ENCODE peak calls at places on chromosomes 5 and 9, in five cellular contexts. One of them, this sample, is unnamed. For H3K36me3, the result is how much of the 10 kb centered on the place peaks cover.

GRCh38 chr5:5158472-5158895 is 18.4 kb downstream of the ADAMTS16 start:
- DNase-seq in upper lobe of right lung: no peak
- DNase-seq in effector memory CD4-positive, alpha-beta T cell: no peak
- DNase-seq in naive thymus-derived CD4-positive, alpha-beta T cell: no peak
- DNase-seq in SK-N-SH: no peak
- DNase-seq in this sample: no peak

GRCh38 chr5:88952344-88952743 is 69.4 kb upstream of the MEF2C start:
- DNase-seq in upper lobe of right lung: no peak
- DNase-seq in effector memory CD4-positive, alpha-beta T cell: no peak
- DNase-seq in naive thymus-derived CD4-positive, alpha-beta T cell: no peak
- DNase-seq in SK-N-SH: no peak
- DNase-seq in this sample: no peak

GRCh38 chr5:59814563-59814872 is 79.0 kb downstream of the PDE4D start:
- DNase-seq in upper lobe of right lung: no peak
- DNase-seq in effector memory CD4-positive, alpha-beta T cell: no peak
- DNase-seq in naive thymus-derived CD4-positive, alpha-beta T cell: no peak
- DNase-seq in SK-N-SH: peak
- DNase-seq in this sample: no peak

GRCh38 chr9:110256392-110257096 is at the start of gene TXN:
- DNase-seq in upper lobe of right lung: peak
- DNase-seq in effector memory CD4-positive, alpha-beta T cell: peak
- DNase-seq in naive thymus-derived CD4-positive, alpha-beta T cell: peak
- DNase-seq in SK-N-SH: peak
- DNase-seq in this sample: peak

GRCh38 chr9:95102001-95102433 is 215.5 kb downstream of the FANCC start:
- DNase-seq in upper lobe of right lung: no peak
- DNase-seq in effector memory CD4-positive, alpha-beta T cell: no peak
- DNase-seq in naive thymus-derived CD4-positive, alpha-beta T cell: no peak
- DNase-seq in SK-N-SH: no peak
- DNase-seq in this sample: no peak

GRCh38 chr9:110126986-110127864 is 80.7 kb downstream of the C9orf152 start:
- DNase-seq in upper lobe of right lung: no peak
- DNase-seq in effector memory CD4-positive, alpha-beta T cell: no peak
- DNase-seq in naive thymus-derived CD4-positive, alpha-beta T cell: no peak
- DNase-seq in SK-N-SH: no peak
- DNase-seq in this sample: peak

GRCh38 chr9:72946318-72946717 is 6.5 kb downstream of the ALDH1A1 start:
- DNase-seq in upper lobe of right lung: no peak
- DNase-seq in effector memory CD4-positive, alpha-beta T cell: no peak
- DNase-seq in naive thymus-derived CD4-positive, alpha-beta T cell: no peak
- DNase-seq in SK-N-SH: no peak
- DNase-seq in this sample: no peak

GRCh38 chr9:137643921-137644320 is 25.1 kb downstream of the EHMT1 start:
- DNase-seq in upper lobe of right lung: peak
- DNase-seq in effector memory CD4-positive, alpha-beta T cell: no peak
- DNase-seq in naive thymus-derived CD4-positive, alpha-beta T cell: no peak
- DNase-seq in SK-N-SH: no peak
- DNase-seq in this sample: no peak

GRCh38 chr5:112844489-112844888 is 16.6 kb upstream of the SRP19 start:
- DNase-seq in upper lobe of right lung: no peak
- DNase-seq in effector memory CD4-positive, alpha-beta T cell: no peak
- DNase-seq in naive thymus-derived CD4-positive, alpha-beta T cell: no peak
- DNase-seq in SK-N-SH: no peak
- DNase-seq in this sample: no peak

GRCh38 chr5:128350705-128351104 is 187.3 kb downstream of the FBN2 start:
- DNase-seq in upper lobe of right lung: no peak
- DNase-seq in effector memory CD4-positive, alpha-beta T cell: no peak
- DNase-seq in naive thymus-derived CD4-positive, alpha-beta T cell: no peak
- DNase-seq in SK-N-SH: no peak
- DNase-seq in this sample: no peak

GRCh38 chr9:93206576-93207155 is 22.7 kb downstream of the WNK2 start:
- DNase-seq in upper lobe of right lung: no peak
- DNase-seq in effector memory CD4-positive, alpha-beta T cell: no peak
- DNase-seq in naive thymus-derived CD4-positive, alpha-beta T cell: no peak
- DNase-seq in SK-N-SH: no peak
- DNase-seq in this sample: no peak

GRCh38 chr9:114114364-114114763 is 15.3 kb upstream of the KIF12 start:
- DNase-seq in upper lobe of right lung: no peak
- DNase-seq in effector memory CD4-positive, alpha-beta T cell: no peak
- DNase-seq in naive thymus-derived CD4-positive, alpha-beta T cell: no peak
- DNase-seq in SK-N-SH: no peak
- DNase-seq in this sample: no peak

GRCh38 chr9:137467896-137468295 is 8.8 kb upstream of the NSMF start:
- DNase-seq in upper lobe of right lung: peak
- DNase-seq in effector memory CD4-positive, alpha-beta T cell: no peak
- DNase-seq in naive thymus-derived CD4-positive, alpha-beta T cell: no peak
- DNase-seq in SK-N-SH: no peak
- DNase-seq in this sample: no peak

GRCh38 chr5:41196197-41196596 is 17.1 kb downstream of the C6 start:
- DNase-seq in upper lobe of right lung: no peak
- DNase-seq in effector memory CD4-positive, alpha-beta T cell: no peak
- DNase-seq in naive thymus-derived CD4-positive, alpha-beta T cell: no peak
- DNase-seq in SK-N-SH: no peak
- DNase-seq in this sample: no peak

GRCh38 chr9:91178281-91179236 is 183.2 kb downstream of the AUH start:
- DNase-seq in upper lobe of right lung: no peak
- DNase-seq in effector memory CD4-positive, alpha-beta T cell: no peak
- DNase-seq in naive thymus-derived CD4-positive, alpha-beta T cell: no peak
- DNase-seq in SK-N-SH: no peak
- DNase-seq in this sample: no peak

GRCh38 chr9:21811914-21812313 is 9.5 kb downstream of the MTAP start:
- DNase-seq in upper lobe of right lung: no peak
- DNase-seq in effector memory CD4-positive, alpha-beta T cell: no peak
- DNase-seq in naive thymus-derived CD4-positive, alpha-beta T cell: no peak
- DNase-seq in SK-N-SH: no peak
- DNase-seq in this sample: no peak
- H3K36me3 ChIP-seq in upper lobe of right lung: half or more
- H3K36me3 ChIP-seq in effector memory CD4-positive, alpha-beta T cell: under half
- H3K36me3 ChIP-seq in naive thymus-derived CD4-positive, alpha-beta T cell: under half
- H3K36me3 ChIP-seq in SK-N-SH: under half
- H3K36me3 ChIP-seq in this sample: under half

GRCh38 chr5:228886-229285 is 10.8 kb downstream of the SDHA start:
- DNase-seq in upper lobe of right lung: no peak
- DNase-seq in effector memory CD4-positive, alpha-beta T cell: no peak
- DNase-seq in naive thymus-derived CD4-positive, alpha-beta T cell: no peak
- DNase-seq in SK-N-SH: no peak
- DNase-seq in this sample: no peak
- H3K36me3 ChIP-seq in upper lobe of right lung: half or more
- H3K36me3 ChIP-seq in effector memory CD4-positive, alpha-beta T cell: half or more
- H3K36me3 ChIP-seq in naive thymus-derived CD4-positive, alpha-beta T cell: under half
- H3K36me3 ChIP-seq in SK-N-SH: half or more
- H3K36me3 ChIP-seq in this sample: under half

GRCh38 chr9:109060235-109060634 is 46.9 kb upstream of the CTNNAL1 start:
- DNase-seq in upper lobe of right lung: no peak
- DNase-seq in effector memory CD4-positive, alpha-beta T cell: no peak
- DNase-seq in naive thymus-derived CD4-positive, alpha-beta T cell: no peak
- DNase-seq in SK-N-SH: no peak
- DNase-seq in this sample: no peak

GRCh38 chr9:109064963-109065701 is 51.8 kb upstream of the CTNNAL1 start:
- DNase-seq in upper lobe of right lung: no peak
- DNase-seq in effector memory CD4-positive, alpha-beta T cell: no peak
- DNase-seq in naive thymus-derived CD4-positive, alpha-beta T cell: no peak
- DNase-seq in SK-N-SH: no peak
- DNase-seq in this sample: peak

GRCh38 chr9:109063765-109064164 is 50.5 kb upstream of the CTNNAL1 start:
- DNase-seq in upper lobe of right lung: no peak
- DNase-seq in effector memory CD4-positive, alpha-beta T cell: no peak
- DNase-seq in naive thymus-derived CD4-positive, alpha-beta T cell: no peak
- DNase-seq in SK-N-SH: no peak
- DNase-seq in this sample: no peak

GRCh38 chr9:109062543-109062942 is 49.2 kb upstream of the CTNNAL1 start:
- DNase-seq in upper lobe of right lung: no peak
- DNase-seq in effector memory CD4-positive, alpha-beta T cell: no peak
- DNase-seq in naive thymus-derived CD4-positive, alpha-beta T cell: no peak
- DNase-seq in SK-N-SH: no peak
- DNase-seq in this sample: no peak
- H3K36me3 ChIP-seq in upper lobe of right lung: half or more
- H3K36me3 ChIP-seq in effector memory CD4-positive, alpha-beta T cell: under half
- H3K36me3 ChIP-seq in naive thymus-derived CD4-positive, alpha-beta T cell: under half
- H3K36me3 ChIP-seq in SK-N-SH: half or more
- H3K36me3 ChIP-seq in this sample: under half

GRCh38 chr9:98933890-98934289 is 9.8 kb upstream of the COL15A1 start:
- DNase-seq in upper lobe of right lung: no peak
- DNase-seq in effector memory CD4-positive, alpha-beta T cell: no peak
- DNase-seq in naive thymus-derived CD4-positive, alpha-beta T cell: no peak
- DNase-seq in SK-N-SH: no peak
- DNase-seq in this sample: no peak
- H3K36me3 ChIP-seq in upper lobe of right lung: under half
- H3K36me3 ChIP-seq in effector memory CD4-positive, alpha-beta T cell: under half
- H3K36me3 ChIP-seq in naive thymus-derived CD4-positive, alpha-beta T cell: under half
- H3K36me3 ChIP-seq in SK-N-SH: under half
- H3K36me3 ChIP-seq in this sample: under half

GRCh38 chr5:961002-961710 is 47.4 kb upstream of the NKD2 start:
- DNase-seq in upper lobe of right lung: peak
- DNase-seq in effector memory CD4-positive, alpha-beta T cell: no peak
- DNase-seq in naive thymus-derived CD4-positive, alpha-beta T cell: no peak
- DNase-seq in SK-N-SH: peak
- DNase-seq in this sample: no peak

GRCh38 chr5:962386-962785 is 46.2 kb upstream of the NKD2 start:
- DNase-seq in upper lobe of right lung: no peak
- DNase-seq in effector memory CD4-positive, alpha-beta T cell: no peak
- DNase-seq in naive thymus-derived CD4-positive, alpha-beta T cell: no peak
- DNase-seq in SK-N-SH: peak
- DNase-seq in this sample: no peak

GRCh38 chr5:960551-960950 is 48.1 kb upstream of the NKD2 start:
- DNase-seq in upper lobe of right lung: peak
- DNase-seq in effector memory CD4-positive, alpha-beta T cell: no peak
- DNase-seq in naive thymus-derived CD4-positive, alpha-beta T cell: no peak
- DNase-seq in SK-N-SH: peak
- DNase-seq in this sample: no peak

GRCh38 chr5:962801-963200 is 45.8 kb upstream of the NKD2 start:
- DNase-seq in upper lobe of right lung: no peak
- DNase-seq in effector memory CD4-positive, alpha-beta T cell: no peak
- DNase-seq in naive thymus-derived CD4-positive, alpha-beta T cell: no peak
- DNase-seq in SK-N-SH: peak
- DNase-seq in this sample: no peak

DNA sequence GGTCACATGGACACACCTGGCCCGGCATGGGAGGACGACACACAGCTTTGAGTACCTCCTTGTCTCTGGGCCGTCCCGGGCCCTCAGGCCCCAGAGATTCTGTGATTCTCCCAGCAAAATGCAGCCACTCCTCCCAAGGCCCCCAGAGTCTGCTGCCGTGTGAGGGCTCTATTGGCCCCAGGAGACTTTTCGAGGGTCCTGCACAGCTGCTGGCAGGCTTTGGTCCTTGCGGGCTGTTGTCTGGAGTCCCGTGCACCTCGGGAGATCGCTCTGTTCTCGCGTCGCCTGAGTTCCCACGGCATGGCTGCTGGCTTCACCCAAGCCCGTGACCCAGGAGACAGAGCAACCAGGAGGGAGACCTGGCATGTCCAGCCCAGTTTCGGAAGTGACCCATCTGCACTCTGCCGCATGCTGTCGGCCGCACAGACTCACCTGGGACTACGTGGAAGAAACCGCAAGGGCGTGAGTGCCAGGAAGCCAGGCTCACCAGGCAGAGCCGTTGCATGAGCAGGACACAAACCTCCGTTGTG is 46.8 kb upstream of the NKD2 start:
- DNase-seq in upper lobe of right lung: no peak
- DNase-seq in effector memory CD4-positive, alpha-beta T cell: no peak
- DNase-seq in naive thymus-derived CD4-positive, alpha-beta T cell: no peak
- DNase-seq in SK-N-SH: no peak
- DNase-seq in this sample: no peak
- H3K36me3 ChIP-seq in upper lobe of right lung: under half
- H3K36me3 ChIP-seq in effector memory CD4-positive, alpha-beta T cell: under half
- H3K36me3 ChIP-seq in naive thymus-derived CD4-positive, alpha-beta T cell: under half
- H3K36me3 ChIP-seq in SK-N-SH: under half
- H3K36me3 ChIP-seq in this sample: under half

GRCh38 chr5:96783326-96783725 is 24.4 kb downstream of the ERAP1 start:
- DNase-seq in upper lobe of right lung: no peak
- DNase-seq in effector memory CD4-positive, alpha-beta T cell: no peak
- DNase-seq in naive thymus-derived CD4-positive, alpha-beta T cell: no peak
- DNase-seq in SK-N-SH: no peak
- DNase-seq in this sample: no peak

GRCh38 chr5:96781734-96782064 is 26.0 kb downstream of the ERAP1 start:
- DNase-seq in upper lobe of right lung: no peak
- DNase-seq in effector memory CD4-positive, alpha-beta T cell: no peak
- DNase-seq in naive thymus-derived CD4-positive, alpha-beta T cell: no peak
- DNase-seq in SK-N-SH: no peak
- DNase-seq in this sample: no peak

GRCh38 chr5:96788112-96788749 is 19.5 kb downstream of the ERAP1 start:
- DNase-seq in upper lobe of right lung: no peak
- DNase-seq in effector memory CD4-positive, alpha-beta T cell: no peak
- DNase-seq in naive thymus-derived CD4-positive, alpha-beta T cell: no peak
- DNase-seq in SK-N-SH: no peak
- DNase-seq in this sample: no peak

GRCh38 chr5:96785271-96785670 is 22.5 kb downstream of the ERAP1 start:
- DNase-seq in upper lobe of right lung: no peak
- DNase-seq in effector memory CD4-positive, alpha-beta T cell: no peak
- DNase-seq in naive thymus-derived CD4-positive, alpha-beta T cell: no peak
- DNase-seq in SK-N-SH: no peak
- DNase-seq in this sample: no peak

GRCh38 chr5:96785719-96786118 is 22.0 kb downstream of the ERAP1 start:
- DNase-seq in upper lobe of right lung: no peak
- DNase-seq in effector memory CD4-positive, alpha-beta T cell: no peak
- DNase-seq in naive thymus-derived CD4-positive, alpha-beta T cell: no peak
- DNase-seq in SK-N-SH: no peak
- DNase-seq in this sample: no peak
- H3K36me3 ChIP-seq in upper lobe of right lung: half or more
- H3K36me3 ChIP-seq in effector memory CD4-positive, alpha-beta T cell: half or more
- H3K36me3 ChIP-seq in naive thymus-derived CD4-positive, alpha-beta T cell: under half
- H3K36me3 ChIP-seq in SK-N-SH: under half
- H3K36me3 ChIP-seq in this sample: under half

GRCh38 chr9:120452631-120453030 is 127.3 kb downstream of the CDK5RAP2 start:
- DNase-seq in upper lobe of right lung: no peak
- DNase-seq in effector memory CD4-positive, alpha-beta T cell: no peak
- DNase-seq in naive thymus-derived CD4-positive, alpha-beta T cell: no peak
- DNase-seq in SK-N-SH: no peak
- DNase-seq in this sample: no peak

GRCh38 chr9:120453792-120454191 is 126.2 kb downstream of the CDK5RAP2 start:
- DNase-seq in upper lobe of right lung: no peak
- DNase-seq in effector memory CD4-positive, alpha-beta T cell: no peak
- DNase-seq in naive thymus-derived CD4-positive, alpha-beta T cell: no peak
- DNase-seq in SK-N-SH: no peak
- DNase-seq in this sample: no peak

GRCh38 chr9:120456218-120456617 is 123.7 kb downstream of the CDK5RAP2 start:
- DNase-seq in upper lobe of right lung: no peak
- DNase-seq in effector memory CD4-positive, alpha-beta T cell: no peak
- DNase-seq in naive thymus-derived CD4-positive, alpha-beta T cell: no peak
- DNase-seq in SK-N-SH: no peak
- DNase-seq in this sample: no peak

DNA sequence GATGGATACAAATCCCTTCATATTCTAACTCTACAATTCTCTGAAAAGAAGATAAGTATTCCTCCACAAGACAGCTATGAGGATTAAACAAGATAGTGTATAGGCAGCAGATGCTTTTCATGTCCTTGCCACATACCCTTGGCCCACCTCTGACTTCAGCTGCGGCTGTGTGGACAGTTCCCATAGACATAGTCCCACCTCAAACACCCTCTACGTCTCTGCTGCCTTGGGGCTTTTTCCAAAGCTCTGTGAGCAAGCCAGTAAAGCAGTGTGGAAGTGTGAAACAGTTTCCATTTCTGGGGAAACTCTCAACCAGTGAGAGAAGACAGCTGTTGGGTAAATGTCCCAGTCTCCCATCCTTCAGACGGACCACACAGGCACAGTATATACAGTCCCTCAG is 125.5 kb downstream of the CDK5RAP2 start:
- DNase-seq in upper lobe of right lung: no peak
- DNase-seq in effector memory CD4-positive, alpha-beta T cell: no peak
- DNase-seq in naive thymus-derived CD4-positive, alpha-beta T cell: no peak
- DNase-seq in SK-N-SH: no peak
- DNase-seq in this sample: no peak
- H3K36me3 ChIP-seq in upper lobe of right lung: half or more
- H3K36me3 ChIP-seq in effector memory CD4-positive, alpha-beta T cell: under half
- H3K36me3 ChIP-seq in naive thymus-derived CD4-positive, alpha-beta T cell: under half
- H3K36me3 ChIP-seq in SK-N-SH: under half
- H3K36me3 ChIP-seq in this sample: under half

GRCh38 chr5:171401167-171401947 is 13.7 kb downstream of the NPM1 start:
- DNase-seq in upper lobe of right lung: no peak
- DNase-seq in effector memory CD4-positive, alpha-beta T cell: no peak
- DNase-seq in naive thymus-derived CD4-positive, alpha-beta T cell: no peak
- DNase-seq in SK-N-SH: no peak
- DNase-seq in this sample: no peak
- H3K36me3 ChIP-seq in upper lobe of right lung: half or more
- H3K36me3 ChIP-seq in effector memory CD4-positive, alpha-beta T cell: half or more
- H3K36me3 ChIP-seq in naive thymus-derived CD4-positive, alpha-beta T cell: under half
- H3K36me3 ChIP-seq in SK-N-SH: half or more
- H3K36me3 ChIP-seq in this sample: under half